ENCODE peak calls at places on chromosomes 5 and 9, in ten cellular contexts. M is transverse colon, N is prostate gland, I is sigmoid colon, D is uterus, X is A549, A is ovary, F is IMR-90, J is heart left ventricle, S is endothelial cell of umbilical vein. C is an unnamed sample.
A peak's percentile ranks its signal among the peaks of the same experiment; 100 is the strongest.

GRCh38 chr5:180832638-180833068 is 28.4 kb downstream of the ZFP62 start:
- DNase-seq in M (peak; percentile 39), N (no peak), I (no peak), D (no peak), X (no peak), A (no peak), F (no peak), J (no peak), S (no peak), C (no peak)

GRCh38 chr9:90074319-90074962 is 469.6 kb downstream of the GADD45G start:
- DNase-seq in M (no peak), N (no peak), I (no peak), D (no peak), X (no peak), A (no peak), F (no peak), J (no peak), S (no peak), C (no peak)

GRCh38 chr5:8005416-8005815 is 136.5 kb downstream of the MTRR start:
- DNase-seq in M (peak; percentile 25), N (no peak), I (no peak), D (no peak), X (no peak), A (no peak), F (no peak), J (no peak), S (no peak), C (no peak)

GRCh38 chr9:92723801-92724323 is 40.8 kb downstream of the BICD2 start:
- DNase-seq in M (no peak), N (no peak), I (no peak), D (no peak), X (no peak), A (no peak), F (no peak), J (no peak), S (no peak), C (no peak)

GRCh38 chr5:7250609-7251008 is 145.3 kb upstream of the ADCY2 start:
- DNase-seq in M (no peak), N (no peak), I (no peak), D (no peak), X (no peak), A (no peak), F (no peak), J (no peak), S (no peak), C (no peak)

GRCh38 chr5:69360442-69360841 is 8.9 kb downstream of the AK6 start:
- DNase-seq in M (no peak), N (no peak), I (no peak), D (no peak), X (no peak), A (no peak), F (no peak), J (no peak), S (no peak), C (no peak)

GRCh38 chr9:126448136-126448535 is 121.5 kb downstream of the MVB12B start:
- DNase-seq in M (no peak), N (no peak), I (no peak), D (no peak), X (no peak), A (no peak), F (no peak), J (no peak), S (no peak), C (no peak)

GRCh38 chr5:98309785-98310566 is 463.5 kb upstream of the RGMB start:
- DNase-seq in M (no peak), N (no peak), I (no peak), D (no peak), X (peak; percentile 3), A (no peak), F (peak; percentile 99), J (peak; percentile 23), S (peak; percentile 95), C (no peak)

GRCh38 chr9:115106642-115107041 is 11.3 kb downstream of the TNC start:
- DNase-seq in M (no peak), N (no peak), I (no peak), D (no peak), X (no peak), A (no peak), F (peak; percentile 60), J (no peak), S (no peak), C (no peak)

GRCh38 chr5:175840050-175840841 is 31.1 kb upstream of the CPLX2 start:
- DNase-seq in M (no peak), N (no peak), I (no peak), D (no peak), X (no peak), A (no peak), F (peak; percentile 30), J (no peak), S (no peak), C (no peak)

GRCh38 chr9:33076031-33076359 is 479 bp downstream of the SMU1 start:
- DNase-seq in M (no peak), N (no peak), I (no peak), D (no peak), X (no peak), A (no peak), F (peak; percentile 15), J (no peak), S (no peak), C (no peak)

GRCh38 chr5:107449369-107449768 is 221.4 kb downstream of the EFNA5 start:
- DNase-seq in M (no peak), N (no peak), I (no peak), D (no peak), X (no peak), A (no peak), F (no peak), J (no peak), S (peak; percentile 53), C (no peak)

GRCh38 chr9:109452761-109453160 is 45.3 kb downstream of the PTPN3 start:
- DNase-seq in M (no peak), N (no peak), I (no peak), D (no peak), X (peak; percentile 44), A (no peak), F (peak; percentile 71), J (no peak), S (no peak), C (no peak)

GRCh38 chr5:158456756-158457155 is 597.8 kb upstream of the CLINT1 start:
- DNase-seq in M (no peak), N (no peak), I (no peak), D (no peak), X (peak; percentile 5), A (no peak), F (peak; percentile 94), J (peak; percentile 36), S (peak; percentile 61), C (peak; percentile 70)

GRCh38 chr5:135435467-135436330 is 11.4 kb downstream of the DCANP1 start:
- DNase-seq in M (no peak), N (no peak), I (no peak), D (no peak), X (no peak), A (no peak), F (no peak), J (no peak), S (no peak), C (no peak)

GRCh38 chr5:67657055-67657454 is 460.5 kb upstream of the CD180 start:
- DNase-seq in M (no peak), N (no peak), I (no peak), D (no peak), X (no peak), A (no peak), F (no peak), J (no peak), S (no peak), C (no peak)

GRCh38 chr9:5286262-5286661 is 18.3 kb downstream of the RLN2 start:
- DNase-seq in M (no peak), N (no peak), I (no peak), D (no peak), X (no peak), A (no peak), F (no peak), J (no peak), S (no peak), C (no peak)

DNA sequence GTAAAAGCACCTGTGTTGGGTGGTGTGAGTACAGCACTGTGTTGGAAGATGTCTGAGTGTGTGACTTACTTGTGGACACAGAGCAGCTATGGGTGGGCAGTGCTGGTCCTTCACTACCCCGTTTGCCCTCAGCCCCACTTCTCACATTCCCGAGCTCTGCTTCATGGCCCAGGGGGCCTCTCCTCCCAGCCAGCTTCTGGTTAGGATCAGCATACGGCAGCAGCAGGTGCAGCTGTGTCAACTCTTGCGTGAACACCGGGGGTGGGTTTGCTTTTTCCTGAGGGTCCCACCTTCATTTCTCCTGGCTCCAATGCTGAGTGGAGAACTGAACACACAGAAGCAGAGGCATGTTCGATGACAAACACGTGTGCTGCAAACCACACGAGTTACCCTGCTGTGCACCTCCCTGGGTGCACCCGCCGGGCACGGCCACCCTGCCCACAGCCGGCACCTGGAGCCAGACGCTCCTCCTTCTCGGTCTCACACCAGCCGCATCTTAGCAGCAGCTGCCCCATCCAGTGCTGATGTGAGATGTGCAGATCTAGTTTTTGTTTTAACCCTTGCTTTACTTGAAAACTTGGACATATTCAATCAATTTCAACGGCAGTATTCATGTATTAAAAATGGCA is 14.9 kb upstream of the SLC6A3 start:
- DNase-seq in M (no peak), N (no peak), I (peak; percentile 33), D (no peak), X (no peak), A (no peak), F (no peak), J (no peak), S (no peak), C (no peak)
- TF ChIP-seq POLR2A in M (no peak), N (no peak), I (no peak), D (no peak), X (no peak), A (no peak), F (no peak), J (no peak), S (no peak), C (no peak)

DNA sequence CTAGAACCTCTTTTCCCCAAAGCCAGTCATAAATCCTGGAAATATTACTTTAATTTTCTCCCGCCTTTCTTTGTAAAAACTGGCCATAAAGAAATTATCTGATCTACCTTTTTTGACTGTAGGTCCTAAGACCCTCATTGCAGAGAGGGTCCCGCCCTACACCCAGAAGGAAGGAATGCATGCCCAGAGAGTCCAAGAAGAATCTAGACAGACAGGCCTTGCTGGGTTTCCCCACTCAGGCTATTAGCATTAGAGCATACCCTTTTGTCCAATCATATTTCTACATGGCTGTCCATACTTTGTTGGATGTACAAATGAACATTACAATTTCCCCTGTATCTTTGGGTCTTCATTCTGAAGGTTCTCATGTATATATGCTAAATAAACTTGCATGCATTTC is 1.9 kb upstream of the ATG10 start:
- DNase-seq in M (no peak), N (no peak), I (no peak), D (no peak), X (no peak), A (no peak), F (no peak), J (no peak), S (no peak), C (no peak)
- H3K4me3 ChIP-seq in M (no peak overlapping the region), N (no peak overlapping the region), I (no peak overlapping the region), D (no peak overlapping the region), X (no peak overlapping the region), A (no peak overlapping the region), F (no peak overlapping the region), J (no peak overlapping the region), S (no peak overlapping the region), C (no peak overlapping the region)

GRCh38 chr9:99266136-99267023 is 44.3 kb downstream of the SEC61B start:
- DNase-seq in M (peak; percentile 65), N (peak; percentile 20), I (peak; percentile 77), D (peak; percentile 42), X (peak; percentile 9), A (peak; percentile 73), F (peak; percentile 68), J (peak; percentile 66), S (peak; percentile 75), C (peak; percentile 91)
- TF ChIP-seq POLR2A in M (no peak), N (no peak), I (no peak), D (no peak), X (no peak), A (no peak), F (peak; percentile 23), J (no peak), S (no peak), C (no peak)

GRCh38 chr5:42923710-42924109 is 112.0 kb upstream of the SELENOP start:
- DNase-seq in M (no peak), N (no peak), I (no peak), D (no peak), X (no peak), A (no peak), F (no peak), J (no peak), S (no peak), C (no peak)
- H3K4me3 ChIP-seq in M (no peak overlapping the region), N (no peak overlapping the region), I (no peak overlapping the region), D (no peak overlapping the region), X (no peak overlapping the region), A (no peak overlapping the region), F (no peak overlapping the region), J (no peak overlapping the region), S (no peak overlapping the region), C (no peak overlapping the region)